ENCODE peak calls at places on chromosome 5, in six cellular contexts. L, T, G, E, W and C are unnamed samples.
A peak's percentile ranks its signal among the peaks of the same experiment; 100 is the strongest.

GRCh38 chr5:29077451-29077850 is 2039.1 kb upstream of the CDH9 start:
- DNase-seq in L (no peak), T (peak; percentile 28), G (no peak), E (no peak), W (no peak), C (no peak)

GRCh38 chr5:163916376-163916775 is 411.0 kb downstream of the MAT2B start:
- DNase-seq in L (no peak), T (no peak), G (no peak), E (no peak), W (peak; percentile 1), C (no peak)

GRCh38 chr5:6826756-6827155 is 113.5 kb downstream of the TENT4A start:
- DNase-seq in L (no peak), T (no peak), G (no peak), E (no peak), W (no peak), C (no peak)

GRCh38 chr5:66436721-66437120 is 159.5 kb upstream of the MAST4 start:
- DNase-seq in L (peak; percentile 41), T (peak; percentile 3), G (peak; percentile 16), E (no peak), W (no peak), C (peak; percentile 20)

GRCh38 chr5:154757647-154758406 is 2.6 kb downstream of the LARP1 start:
- DNase-seq in L (no peak), T (no peak), G (no peak), E (no peak), W (no peak), C (no peak)

GRCh38 chr5:134592141-134592746 is 40.4 kb downstream of the SAR1B start:
- DNase-seq in L (peak; percentile 65), T (no peak), G (peak; percentile 77), E (no peak), W (peak; percentile 24), C (no peak)

GRCh38 chr5:140005145-140005591 is 37.9 kb downstream of the NRG2 start:
- DNase-seq in L (no peak), T (no peak), G (no peak), E (no peak), W (no peak), C (no peak)

GRCh38 chr5:149872351-149873040 is 72.1 kb downstream of the PDE6A start:
- DNase-seq in L (no peak), T (no peak), G (no peak), E (no peak), W (no peak), C (no peak)

GRCh38 chr5:19928556-19929421 is 59.2 kb downstream of the CDH18 start:
- DNase-seq in L (no peak), T (peak; percentile 70), G (no peak), E (no peak), W (no peak), C (peak; percentile 38)